ENCODE peak calls at places on chromosomes 3 and 15, in six cellular contexts. I, W, F, T, E and X are unnamed samples. For H3K27me3, the result is how much of the 10 kb centered on the place peaks cover.

GRCh38 chr3:127005864-127006500 is 23.1 kb downstream of the PLXNA1 start:
- DNase-seq in W (no peak), E (no peak), F (no peak), T (no peak), I (no peak), X (no peak)

GRCh38 chr15:67098768-67099282 is 33.4 kb downstream of the SMAD3 start:
- DNase-seq in T (no peak), I (no peak), W (no peak), F (no peak), E (no peak), X (no peak)

GRCh38 chr15:69390575-69390974 is 23.6 kb upstream of the KIF23 start:
- DNase-seq in T (no peak), F (no peak), W (no peak), E (no peak), I (no peak), X (no peak)

GRCh38 chr3:71244153-71245051 is 339.1 kb downstream of the FOXP1 start:
- DNase-seq in T (no peak), W (peak), E (no peak), F (no peak), I (peak), X (no peak)

GRCh38 chr3:45783667-45784066 is 12.7 kb downstream of the SLC6A20 start:
- DNase-seq in E (no peak), T (no peak), I (no peak), W (no peak), F (no peak), X (peak)

GRCh38 chr3:153042088-153042487 is 119.9 kb upstream of the RAP2B start:
- DNase-seq in W (no peak), I (no peak), E (no peak), T (no peak), F (no peak), X (no peak)

GRCh38 chr3:179091113-179091512 is 19.5 kb upstream of the ZMAT3 start:
- DNase-seq in I (no peak), T (no peak), F (no peak), W (no peak), E (no peak), X (no peak)

GRCh38 chr15:45943255-45943654 is 308.4 kb downstream of the SQOR start:
- DNase-seq in W (no peak), E (no peak), T (no peak), I (no peak), F (no peak), X (no peak)

GRCh38 chr3:189680723-189681122 is 49.5 kb downstream of the TP63 start:
- DNase-seq in E (no peak), F (no peak), W (no peak), T (no peak), I (no peak), X (no peak)

GRCh38 chr3:31862861-31863260 is 118.2 kb downstream of the OSBPL10 start:
- DNase-seq in F (no peak), E (no peak), T (no peak), W (no peak), I (no peak), X (no peak)

GRCh38 chr3:128473180-128473519 is 6.5 kb upstream of the DNAJB8 start:
- DNase-seq in W (no peak), T (peak), E (no peak), F (no peak), I (no peak), X (no peak)

GRCh38 chr15:57138260-57138895 is 219.9 kb downstream of the TCF12 start:
- DNase-seq in F (no peak), W (no peak), T (peak), I (no peak), E (no peak), X (no peak)

GRCh38 chr15:33994005-33994615 is 25.8 kb downstream of the CHRM5 start:
- DNase-seq in W (no peak), E (no peak), F (no peak), T (no peak), I (no peak), X (no peak)

GRCh38 chr3:73656241-73656890 is 31.6 kb upstream of the PDZRN3 start:
- DNase-seq in E (no peak), F (no peak), I (no peak), T (no peak), W (peak), X (no peak)

GRCh38 chr3:194364652-194365434 is 4.7 kb downstream of the LRRC15 start:
- DNase-seq in E (no peak), T (no peak), I (no peak), F (no peak), W (no peak), X (peak)

GRCh38 chr3:194364314-194364651 is 5.3 kb downstream of the LRRC15 start:
- DNase-seq in E (no peak), F (no peak), W (no peak), I (no peak), T (no peak), X (no peak)

GRCh38 chr3:194365978-194366490 is 3.5 kb downstream of the LRRC15 start:
- DNase-seq in F (no peak), E (no peak), I (no peak), T (no peak), W (no peak), X (no peak)

GRCh38 chr3:194367992-194368841 is 1.3 kb downstream of the LRRC15 start:
- DNase-seq in E (no peak), F (no peak), I (no peak), T (no peak), W (no peak), X (no peak)

DNA sequence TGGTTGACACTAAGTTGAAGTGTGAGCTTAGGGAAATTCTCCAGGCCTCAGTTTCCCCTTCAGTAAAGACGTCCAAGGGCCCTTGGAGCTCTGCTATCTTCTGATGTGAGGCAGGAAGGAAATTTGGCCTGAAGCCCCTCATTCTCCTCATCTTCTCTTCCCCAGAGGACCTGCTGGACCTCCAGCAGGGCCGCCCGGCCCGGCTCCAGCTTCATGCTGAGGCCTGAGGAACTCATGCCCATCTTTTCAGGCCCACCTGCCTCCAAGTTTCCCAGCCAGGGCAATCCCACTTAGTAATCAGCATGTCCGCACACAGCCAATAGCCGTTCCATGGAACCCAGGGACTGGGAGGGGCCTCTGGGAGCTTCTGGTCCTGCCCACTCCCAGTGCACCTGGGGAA is 4.0 kb downstream of the LRRC15 start:
- DNase-seq in T (no peak), F (no peak), I (no peak), W (no peak), E (no peak), X (no peak)
- H3K27me3 ChIP-seq in T (under half), F (under half), I (under half), W (under half), E (under half), X (under half)

GRCh38 chr3:10395196-10395595 is 74.3 kb upstream of the SEC13 start:
- DNase-seq in W (no peak), I (no peak), T (no peak), F (no peak), E (no peak), X (no peak)
- H3K27ac ChIP-seq in W (no peak), I (no peak), T (no peak), F (no peak), E (no peak), X (no peak)

DNA sequence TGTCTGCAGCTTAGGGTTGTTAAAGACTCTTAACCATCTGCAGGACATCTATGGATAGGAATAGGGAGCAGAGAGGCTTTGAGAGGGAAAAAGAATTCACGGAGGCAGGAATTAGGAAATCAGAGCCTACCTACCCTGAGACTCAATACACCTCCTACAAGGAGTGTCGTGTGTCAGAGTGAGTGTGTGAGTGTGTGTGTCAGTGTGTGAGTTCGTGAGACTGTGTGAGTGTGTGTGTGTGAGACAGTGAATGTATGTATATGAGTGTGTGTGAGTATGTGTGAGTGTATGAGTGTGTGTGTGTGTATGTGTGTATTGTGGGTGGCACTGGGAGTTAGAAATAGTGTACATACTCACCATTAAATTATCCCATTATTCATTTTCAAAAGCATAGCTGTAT is 3.9 kb upstream of the TRH start:
- DNase-seq in E (no peak), T (no peak), W (no peak), F (no peak), I (no peak), X (no peak)
- H3K27me3 ChIP-seq in E (under half), T (under half), W (under half), F (under half), I (under half), X (under half)

GRCh38 chr3:42493126-42493797 is 9.2 kb upstream of the VIPR1 start:
- DNase-seq in I (no peak), W (peak), T (no peak), E (no peak), F (no peak), X (peak)

GRCh38 chr3:42493798-42494151 is 8.7 kb upstream of the VIPR1 start:
- DNase-seq in I (peak), F (no peak), E (no peak), W (peak), T (no peak), X (peak)

GRCh38 chr3:42492508-42493080 is 9.8 kb upstream of the VIPR1 start:
- DNase-seq in E (no peak), T (no peak), I (no peak), F (no peak), W (peak), X (peak)

GRCh38 chr3:42490243-42490642 is 12.2 kb upstream of the VIPR1 start:
- DNase-seq in W (peak), I (peak), E (no peak), F (no peak), T (peak), X (peak)

DNA sequence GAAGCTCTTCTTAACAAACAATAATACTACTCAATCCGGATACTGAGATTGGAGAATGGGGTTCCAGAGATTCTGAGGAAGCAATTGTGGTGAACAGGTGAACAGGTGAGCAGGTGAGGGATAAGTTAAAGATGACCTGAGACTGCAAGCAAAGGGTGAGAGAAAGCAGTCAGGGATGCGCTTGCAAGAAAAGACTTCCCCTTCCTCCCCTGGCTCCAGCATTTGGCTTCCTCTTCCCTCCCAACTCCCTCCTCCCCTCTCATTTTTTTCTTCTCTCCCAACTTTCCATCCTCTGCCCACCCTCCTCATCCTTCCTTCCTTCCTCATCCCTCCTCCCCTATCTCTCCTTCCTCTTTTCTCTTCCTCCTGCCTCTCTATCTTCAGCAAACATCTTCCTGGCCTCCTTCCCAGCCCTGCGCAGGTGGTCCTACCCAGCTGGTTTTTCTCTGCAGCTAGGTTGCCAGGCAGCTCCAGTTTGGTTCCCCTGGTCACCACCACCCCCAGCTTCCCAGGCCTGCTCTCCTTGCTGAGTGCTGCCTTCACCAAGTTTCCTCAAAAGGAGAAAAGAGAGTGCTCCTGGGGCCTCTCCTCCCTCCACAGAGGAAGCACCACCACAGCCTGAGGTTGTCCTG is 10.5 kb upstream of the VIPR1 start:
- DNase-seq in E (no peak), W (peak), T (no peak), F (no peak), I (no peak), X (peak)
- H3K27ac ChIP-seq in E (peak), W (no peak), T (no peak), F (no peak), I (no peak), X (no peak)

GRCh38 chr3:108008106-108008505 is 82.7 kb downstream of the CD47 start:
- DNase-seq in I (no peak), W (no peak), F (no peak), E (no peak), T (no peak), X (no peak)
- H3K27me3 ChIP-seq in I (under half), W (under half), F (under half), E (under half), T (under half), X (under half)

GRCh38 chr15:42011074-42011473 is 9.8 kb downstream of the PLA2G4E start:
- DNase-seq in F (no peak), W (no peak), T (no peak), I (no peak), E (no peak), X (no peak)
- H3K27ac ChIP-seq in F (no peak), W (no peak), T (no peak), I (no peak), E (no peak), X (no peak)